ENCODE peak calls at places on chromosomes 16 and 17, in five cellular contexts. One of them, this sample, is unnamed.

GRCh38 chr16:15996432-15997109 is 47.2 kb downstream of the ABCC1 start:
- DNase-seq in GM04504: peak; percentile 78
- DNase-seq in Calu3: peak; percentile 55
- DNase-seq in left kidney: peak; percentile 35
- DNase-seq in neural crest cell: peak; percentile 7
- DNase-seq in this sample: no peak

GRCh38 chr17:35089846-35090193 is 26.3 kb upstream of the RFFL start:
- DNase-seq in neural crest cell: no peak
- DNase-seq in GM04504: no peak
- DNase-seq in Calu3: peak; percentile 29
- DNase-seq in left kidney: no peak
- DNase-seq in this sample: no peak

GRCh38 chr17:57032343-57032742 is 52.7 kb upstream of the AKAP1 start:
- DNase-seq in left kidney: peak; percentile 41
- DNase-seq in GM04504: no peak
- DNase-seq in Calu3: no peak
- DNase-seq in neural crest cell: no peak
- DNase-seq in this sample: no peak

GRCh38 chr17:40828454-40829039 is 6.1 kb upstream of the KRT10 start:
- DNase-seq in neural crest cell: no peak
- DNase-seq in GM04504: no peak
- DNase-seq in Calu3: no peak
- DNase-seq in left kidney: no peak
- DNase-seq in this sample: no peak

GRCh38 chr16:1420111-1420539 is 422 bp downstream of the UQCC4 start:
- DNase-seq in GM04504: no peak
- DNase-seq in neural crest cell: no peak
- DNase-seq in left kidney: no peak
- DNase-seq in Calu3: no peak
- DNase-seq in this sample: no peak

GRCh38 chr17:72301887-72302286 is 181.1 kb downstream of the SOX9 start:
- DNase-seq in neural crest cell: no peak
- DNase-seq in Calu3: no peak
- DNase-seq in left kidney: no peak
- DNase-seq in GM04504: no peak
- DNase-seq in this sample: no peak

GRCh38 chr16:73062640-73063283 is 14.8 kb upstream of the ZFHX3 start:
- DNase-seq in left kidney: peak; percentile 75
- DNase-seq in Calu3: no peak
- DNase-seq in GM04504: no peak
- DNase-seq in neural crest cell: peak; percentile 47
- DNase-seq in this sample: no peak

GRCh38 chr17:77725851-77726250 is 232.7 kb upstream of the TNRC6C start:
- DNase-seq in neural crest cell: no peak
- DNase-seq in left kidney: no peak
- DNase-seq in Calu3: no peak
- DNase-seq in GM04504: no peak
- DNase-seq in this sample: no peak

GRCh38 chr16:19169081-19169639 is 1.1 kb downstream of the SYT17 start:
- DNase-seq in left kidney: peak; percentile 35
- DNase-seq in neural crest cell: peak; percentile 23
- DNase-seq in GM04504: no peak
- DNase-seq in Calu3: no peak
- DNase-seq in this sample: no peak

This sample was measured in amniotic stem cell.